ENCODE peak calls at places on chromosomes 4 and X, in four cellular contexts. L, S, D and U are unnamed samples.

GRCh38 chr4:143411527-143412480 is 75.1 kb downstream of the GAB1 start:
- DNase-seq in L (no peak), S (no peak), D (peak), U (peak)

GRCh38 chrX:51332188-51332942 is at the start of gene NUDT10:
- DNase-seq in L (peak), S (peak), D (no peak), U (peak)

GRCh38 chrX:129678176-129678880 is 23.6 kb upstream of the APLN start:
- DNase-seq in L (peak), S (peak), D (no peak), U (no peak)

GRCh38 chrX:2962346-2962745 is 33.2 kb upstream of the ARSD start:
- DNase-seq in L (peak), S (no peak), D (no peak), U (no peak)

GRCh38 chrX:313546-313945 is 5.0 kb downstream of the GTPBP6 start:
- DNase-seq in L (peak), S (no peak), D (no peak), U (no peak)

GRCh38 chr4:112813790-112814189 is 176.8 kb downstream of the LARP7 start:
- DNase-seq in L (no peak), S (no peak), D (no peak), U (peak)

GRCh38 chr4:156999175-156999517 is 27.5 kb upstream of the PDGFC start:
- DNase-seq in L (no peak), S (peak), D (no peak), U (peak)

GRCh38 chrX:48573690-48574269 is 504 bp upstream of the RBM3 start:
- DNase-seq in L (peak), S (no peak), D (no peak), U (peak)

GRCh38 chr4:3301450-3302163 is 8.8 kb downstream of the RGS12 start:
- DNase-seq in L (peak), S (no peak), D (no peak), U (no peak)

GRCh38 chr4:77395481-77395880 is 210.1 kb upstream of the CXCL13 start:
- DNase-seq in L (no peak), S (no peak), D (no peak), U (no peak)

GRCh38 chr4:122819708-122820449 is 6.8 kb upstream of the FGF2 start:
- DNase-seq in L (no peak), S (no peak), D (no peak), U (no peak)

GRCh38 chr4:44232262-44232661 is 216.3 kb downstream of the KCTD8 start:
- DNase-seq in L (no peak), S (no peak), D (no peak), U (no peak)

GRCh38 chr4:2340272-2341061 is 78.0 kb downstream of the ZFYVE28 start:
- DNase-seq in L (peak), S (peak), D (no peak), U (no peak)

GRCh38 chrX:7252013-7252610 is 104.2 kb upstream of the PUDP start:
- DNase-seq in L (no peak), S (no peak), D (no peak), U (no peak)

GRCh38 chrX:9339603-9340569 is 125.0 kb upstream of the TBL1X start:
- DNase-seq in L (peak), S (no peak), D (no peak), U (no peak)

GRCh38 chr4:3679851-3680311 is 86.3 kb upstream of the ADRA2C start:
- DNase-seq in L (peak), S (no peak), D (peak), U (no peak)

GRCh38 chrX:41956027-41956426 is 32.7 kb upstream of the CASK start:
- DNase-seq in L (no peak), S (no peak), D (no peak), U (peak)

GRCh38 chr4:7797330-7797729 is 142.3 kb downstream of the AFAP1 start:
- DNase-seq in L (peak), S (no peak), D (no peak), U (no peak)

GRCh38 chrX:108537005-108537404 is 97.4 kb downstream of the COL4A5 start:
- DNase-seq in L (no peak), S (no peak), D (peak), U (peak)

GRCh38 chrX:4655743-4656142 is 942.3 kb upstream of the PRKX start:
- DNase-seq in L (no peak), S (no peak), D (no peak), U (no peak)

GRCh38 chrX:19040373-19040772 is 56.5 kb upstream of the PHKA2 start:
- DNase-seq in L (no peak), S (no peak), D (no peak), U (no peak)

GRCh38 chr4:75512336-75513211 is 1.6 kb downstream of the RCHY1 start:
- DNase-seq in L (no peak), S (peak), D (peak), U (peak)

GRCh38 chr4:15131551-15131950 is 129.3 kb downstream of the CPEB2 start:
- DNase-seq in L (no peak), S (no peak), D (no peak), U (no peak)

GRCh38 chrX:7054219-7055206 is 93.0 kb upstream of the STS start:
- DNase-seq in L (no peak), S (no peak), D (no peak), U (peak)

GRCh38 chrX:23381099-23381498 is 46.5 kb downstream of the PTCHD1 start:
- DNase-seq in L (no peak), S (no peak), D (no peak), U (no peak)

GRCh38 chrX:150308532-150309157 is 54.5 kb upstream of the MAMLD1 start:
- DNase-seq in L (no peak), S (no peak), D (no peak), U (no peak)

GRCh38 chr4:79325436-79325835 is 425 bp downstream of the NAA11 start:
- DNase-seq in L (no peak), S (no peak), D (no peak), U (no peak)

GRCh38 chr4:41709844-41710481 is 38.6 kb downstream of the PHOX2B start:
- DNase-seq in L (no peak), S (peak), D (no peak), U (peak)

GRCh38 chr4:22062676-22063075 is 114.1 kb upstream of the KCNIP4 start:
- DNase-seq in L (no peak), S (no peak), D (no peak), U (no peak)

GRCh38 chr4:136392576-136392975 is 1139.7 kb downstream of the PCDH18 start:
- DNase-seq in L (no peak), S (no peak), D (no peak), U (no peak)

GRCh38 chr4:36011381-36011780 is 232.9 kb downstream of the ARAP2 start:
- DNase-seq in L (no peak), S (no peak), D (no peak), U (no peak)

GRCh38 chr4:120659626-120660170 is 262.8 kb downstream of the PRDM5 start:
- DNase-seq in L (no peak), S (no peak), D (no peak), U (no peak)

GRCh38 chr4:147198411-147199051 is 252.9 kb upstream of the TTC29 start:
- DNase-seq in L (no peak), S (no peak), D (no peak), U (peak)

GRCh38 chr4:151807220-151807619 is 46.4 kb upstream of the GATB start:
- DNase-seq in L (no peak), S (no peak), D (no peak), U (no peak)

GRCh38 chr4:151809716-151810115 is 48.9 kb upstream of the GATB start:
- DNase-seq in L (no peak), S (no peak), D (no peak), U (no peak)

GRCh38 chr4:151808120-151808529 is 47.3 kb upstream of the GATB start:
- DNase-seq in L (no peak), S (no peak), D (no peak), U (no peak)

GRCh38 chr4:151804821-151805220 is 44.0 kb upstream of the GATB start:
- DNase-seq in L (no peak), S (no peak), D (no peak), U (no peak)

DNA sequence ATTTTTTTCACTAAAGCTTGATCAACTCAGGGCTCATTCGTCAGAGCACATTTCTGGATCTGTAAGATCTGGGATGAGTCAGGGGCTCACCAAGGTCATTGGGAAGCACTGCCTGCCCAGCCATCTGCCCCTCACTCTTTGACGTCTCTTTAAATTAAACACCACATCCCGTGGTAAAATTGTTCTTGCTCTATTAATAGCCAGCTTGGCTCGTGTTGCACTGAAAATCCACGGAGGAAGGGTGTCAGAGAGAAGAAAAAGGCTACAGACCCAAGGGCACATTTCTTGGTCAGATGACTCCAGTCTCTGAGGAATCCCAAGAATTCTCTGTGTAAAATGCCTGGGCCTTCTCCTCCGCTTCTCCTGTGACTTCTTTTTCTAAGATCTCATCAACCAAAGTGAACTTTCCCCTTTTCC is 45.7 kb upstream of the GATB start:
- DNase-seq in L (no peak), S (no peak), D (no peak), U (peak)
- H3K4me3 ChIP-seq in L (no peak), S (no peak), D (no peak), U (no peak)

GRCh38 chr4:98996056-98996941 is 778 bp downstream of the METAP1 start:
- DNase-seq in L (no peak), S (no peak), D (peak), U (peak)
- H3K4me3 ChIP-seq in L (peak), S (peak), D (peak), U (peak)

DNA sequence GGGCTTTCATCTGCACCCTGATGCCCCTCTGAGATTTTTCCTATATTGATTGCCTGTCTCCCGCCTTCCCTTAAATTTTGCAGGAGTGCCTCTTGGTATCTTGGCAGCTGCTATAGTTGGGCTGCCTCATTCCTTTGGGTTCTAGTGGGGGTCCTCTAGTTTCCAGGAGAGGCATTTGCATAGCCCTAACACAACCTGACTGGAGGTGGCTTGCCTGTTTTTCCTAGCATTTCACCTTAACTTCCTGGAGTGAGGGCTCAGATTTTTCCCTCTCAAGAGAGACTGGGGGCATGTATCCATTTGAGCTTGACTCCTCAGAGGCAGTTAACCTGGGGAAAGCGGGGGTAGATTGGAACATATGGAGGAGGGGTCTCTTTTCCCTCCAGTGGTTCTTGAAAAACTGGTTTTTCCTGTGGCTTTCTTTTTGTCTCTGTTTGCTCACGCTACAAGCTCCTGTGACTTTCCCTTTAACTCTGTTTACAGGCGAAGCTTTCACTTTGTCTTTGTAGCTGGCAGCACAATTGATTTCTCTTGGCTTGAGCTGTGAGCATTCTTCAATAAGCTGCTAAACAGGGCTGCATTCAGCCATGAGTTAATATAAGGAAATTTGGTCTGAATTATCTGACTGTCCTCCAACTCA is 45.9 kb downstream of the UGT2A3 start:
- DNase-seq in L (no peak), S (no peak), D (no peak), U (no peak)
- H3K4me3 ChIP-seq in L (no peak), S (no peak), D (no peak), U (no peak)

GRCh38 chrX:21375795-21376069 is 1.5 kb downstream of the CNKSR2 start:
- DNase-seq in L (no peak), S (no peak), D (no peak), U (no peak)
- H3K4me3 ChIP-seq in L (peak), S (no peak), D (no peak), U (no peak)

GRCh38 chrX:72102760-72103159 is 29.0 kb downstream of the RTL5 start:
- DNase-seq in L (no peak), S (no peak), D (no peak), U (no peak)

GRCh38 chrX:72100051-72100755 is 31.5 kb downstream of the RTL5 start:
- DNase-seq in L (no peak), S (no peak), D (no peak), U (no peak)

GRCh38 chrX:72097081-72097480 is 34.6 kb downstream of the RTL5 start:
- DNase-seq in L (no peak), S (no peak), D (no peak), U (no peak)

GRCh38 chrX:72101597-72102037 is 30.1 kb downstream of the RTL5 start:
- DNase-seq in L (no peak), S (no peak), D (no peak), U (no peak)

GRCh38 chrX:72100824-72101351 is 30.8 kb downstream of the RTL5 start:
- DNase-seq in L (peak), S (no peak), D (no peak), U (no peak)
- H3K4me3 ChIP-seq in L (peak), S (no peak), D (no peak), U (no peak)

GRCh38 chr4:186570193-186570996 is 15.0 kb upstream of the MTNR1A start:
- DNase-seq in L (no peak), S (peak), D (no peak), U (peak)
- H3K4me3 ChIP-seq in L (no peak), S (peak), D (no peak), U (peak)

DNA sequence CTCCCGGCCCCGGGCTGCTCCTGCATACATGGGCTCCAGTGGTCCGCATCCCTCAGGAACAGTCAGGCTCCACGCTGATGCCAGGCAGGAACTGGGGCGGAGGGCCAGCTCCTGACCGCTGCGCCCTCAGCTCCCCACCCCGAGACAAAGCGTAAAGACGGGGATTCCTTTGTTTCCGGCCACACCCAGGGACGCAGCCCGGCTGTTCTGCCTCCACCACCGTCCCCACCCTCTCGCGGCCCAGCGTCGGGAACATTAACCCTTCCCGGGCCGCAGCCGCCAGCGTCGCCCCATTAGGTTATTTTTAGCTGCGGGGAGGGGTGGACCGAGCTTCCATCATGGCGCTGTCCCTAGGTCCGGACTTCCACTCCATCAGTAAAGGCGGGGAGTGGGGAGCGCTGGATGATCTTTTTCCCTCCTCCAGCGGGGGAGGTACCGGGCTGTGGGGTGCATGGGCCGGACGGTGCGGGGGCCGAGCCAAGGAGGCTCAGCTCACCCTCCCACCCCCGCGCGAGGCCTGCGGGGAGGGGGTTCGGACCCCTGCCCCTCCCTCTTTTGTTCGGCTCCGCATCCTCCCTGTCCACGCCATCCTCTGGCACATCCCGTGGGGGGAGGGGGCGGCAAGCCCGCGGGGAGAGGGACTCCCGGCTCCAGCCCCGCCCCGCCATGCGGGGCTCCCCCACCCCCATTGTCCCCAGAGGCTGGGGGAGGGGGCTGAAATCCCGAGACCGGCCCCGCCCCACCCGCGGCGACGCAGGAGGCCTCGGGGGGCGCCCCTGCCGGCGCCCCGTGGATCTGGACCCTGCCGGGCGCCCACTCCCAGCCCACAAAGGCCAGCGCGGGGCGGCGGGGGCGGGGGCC is 5.3 kb downstream of the CRMP1 start:
- DNase-seq in L (no peak), S (no peak), D (no peak), U (no peak)
- H3K4me3 ChIP-seq in L (peak), S (no peak), D (no peak), U (no peak)

DNA sequence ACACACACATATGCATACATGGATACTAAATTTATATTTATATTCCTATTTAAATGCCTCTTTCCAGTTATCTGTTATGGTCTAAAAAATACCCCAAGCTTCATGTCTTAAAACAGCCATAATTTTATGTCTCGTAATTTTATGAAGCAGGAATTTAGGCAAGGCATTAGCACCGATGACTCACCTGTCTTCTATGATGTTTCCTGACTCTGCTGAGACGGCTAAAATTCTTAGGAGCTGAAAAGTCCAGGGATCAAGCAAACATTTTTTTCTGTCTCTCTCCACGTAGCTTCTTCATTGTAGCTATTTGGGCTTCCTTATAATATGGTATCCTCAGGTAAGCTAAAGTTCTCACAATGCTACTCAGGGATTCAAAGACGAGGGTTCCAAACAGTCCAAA is 930.3 kb downstream of the STIM2 start:
- DNase-seq in L (no peak), S (no peak), D (no peak), U (peak)
- H3K4me3 ChIP-seq in L (no peak), S (no peak), D (no peak), U (no peak)